ENCODE peak calls at places on chromosomes 7 and 10, in eight cellular contexts. S is Peyer's patch, Q is upper lobe of left lung, U is MM.1S, W is astrocyte, F is upper lobe of right lung, H is psoas muscle, O is Panc1. E is an unnamed sample. For H3K9me3, the result is how much of the 10 kb centered on the place peaks cover.

GRCh38 chr7:134593530-134594392 is 44.9 kb downstream of the AKR1B15 start:
- DNase-seq in W (peak), U (no peak), Q (no peak), O (no peak), F (no peak), S (no peak), H (peak), E (no peak)

GRCh38 chr10:132648072-132648855 is 110.7 kb downstream of the INPP5A start:
- DNase-seq in U (no peak), Q (no peak), F (peak), W (no peak), S (no peak), O (no peak), H (no peak), E (no peak)

GRCh38 chr10:16984242-16984641 is 145.4 kb downstream of the CUBN start:
- DNase-seq in O (no peak), H (no peak), U (no peak), S (no peak), W (no peak), Q (no peak), F (no peak), E (no peak)

GRCh38 chr10:24209946-24210491 is 1.1 kb downstream of the KIAA1217 start:
- DNase-seq in F (no peak), Q (no peak), O (no peak), W (peak), S (no peak), U (peak), H (no peak), E (no peak)

GRCh38 chr10:110833941-110834621 is 37.6 kb upstream of the PDCD4 start:
- DNase-seq in U (no peak), Q (peak), H (no peak), S (no peak), F (no peak), W (no peak), O (no peak), E (no peak)

GRCh38 chr10:5531558-5532230 is 6.9 kb downstream of the CALML3 start:
- DNase-seq in F (peak), O (no peak), H (peak), Q (no peak), S (no peak), W (no peak), U (no peak), E (no peak)

GRCh38 chr7:116265881-116266280 is 55.5 kb downstream of the TES start:
- DNase-seq in S (no peak), H (no peak), Q (no peak), F (no peak), U (no peak), W (no peak), O (no peak), E (no peak)

GRCh38 chr10:101835406-101835805 is 8.2 kb downstream of the KCNIP2 start:
- DNase-seq in O (no peak), H (no peak), U (no peak), Q (no peak), F (peak), W (no peak), S (no peak), E (no peak)

GRCh38 chr7:113026941-113027340 is 59.7 kb downstream of the GPR85 start:
- DNase-seq in F (no peak), H (no peak), W (peak), U (no peak), O (no peak), Q (no peak), S (no peak), E (no peak)

GRCh38 chr10:20551761-20552160 is 345.4 kb downstream of the NEBL start:
- DNase-seq in U (no peak), O (no peak), H (no peak), F (no peak), Q (no peak), S (no peak), W (no peak), E (no peak)

GRCh38 chr7:138282997-138283396 is 177.1 kb upstream of the TRIM24 start:
- DNase-seq in S (no peak), W (no peak), O (no peak), H (no peak), U (no peak), Q (no peak), F (no peak), E (no peak)

GRCh38 chr7:157997080-157997440 is 590.6 kb downstream of the PTPRN2 start:
- DNase-seq in H (no peak), F (no peak), W (no peak), S (no peak), U (no peak), O (no peak), Q (no peak), E (no peak)

GRCh38 chr10:17217661-17218306 is 10.3 kb upstream of the VIM start:
- DNase-seq in S (no peak), O (no peak), Q (no peak), F (no peak), H (no peak), W (peak), U (no peak), E (no peak)

GRCh38 chr10:119246862-119247549 is 39.6 kb downstream of the GRK5 start:
- DNase-seq in S (no peak), H (peak), W (peak), Q (no peak), O (no peak), F (no peak), U (no peak), E (no peak)

GRCh38 chr7:96740130-96740529 is 30.5 kb upstream of the SEM1 start:
- DNase-seq in S (no peak), Q (no peak), O (no peak), H (no peak), U (no peak), F (no peak), W (no peak), E (no peak)

GRCh38 chr10:67875340-67876238 is 8.9 kb upstream of the SIRT1 start:
- DNase-seq in S (no peak), F (no peak), W (no peak), U (no peak), Q (no peak), H (no peak), O (no peak), E (no peak)

GRCh38 chr7:96669812-96670211 is 39.8 kb downstream of the SEM1 start:
- DNase-seq in F (no peak), Q (no peak), H (no peak), O (no peak), W (no peak), U (no peak), S (no peak), E (no peak)

DNA sequence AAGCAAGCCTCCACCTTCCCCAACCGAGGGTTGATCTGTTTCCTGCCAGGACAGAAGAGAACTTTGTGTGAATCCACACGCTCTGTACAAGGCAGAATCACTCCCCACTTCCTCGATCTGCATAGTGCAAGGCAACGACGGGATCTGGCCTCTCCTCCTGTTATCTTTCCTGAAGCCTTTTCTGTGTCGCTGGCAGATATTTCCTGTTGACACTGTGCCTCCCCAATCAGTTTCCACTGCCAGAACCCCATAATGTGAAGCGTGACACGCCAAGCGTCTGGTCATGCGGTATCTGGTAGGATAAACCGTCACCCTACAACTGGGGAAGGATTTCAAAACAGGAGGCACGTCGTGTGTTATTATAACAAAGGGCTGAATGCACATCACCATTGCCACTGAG is 57.2 kb downstream of the FAM171A1 start:
- DNase-seq in H (no peak), S (no peak), F (no peak), Q (no peak), W (no peak), U (no peak), O (no peak), E (no peak)
- H3K27ac ChIP-seq in H (no peak), S (peak), F (peak), Q (no peak), W (no peak), U (no peak), O (no peak), E (no peak)

DNA sequence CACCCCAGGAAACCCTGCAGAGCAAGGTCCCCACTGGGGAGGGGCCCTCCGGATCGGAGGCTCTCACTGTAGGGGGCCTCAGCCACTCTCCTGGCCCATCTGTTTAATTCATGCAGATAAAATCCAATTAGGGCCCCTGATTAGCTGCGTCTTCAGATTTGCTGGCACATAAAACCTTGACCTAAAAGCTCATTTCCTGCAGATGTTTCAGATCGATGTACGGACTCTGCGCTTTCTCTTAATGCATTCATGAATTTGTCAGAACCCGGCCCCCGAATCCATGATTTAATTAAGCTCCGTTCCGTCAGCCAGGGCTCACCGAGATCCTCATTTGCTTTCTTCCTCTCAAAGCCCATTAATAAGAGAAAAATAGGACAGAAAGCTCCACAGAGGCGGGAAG is 40.0 kb upstream of the FOXL3 start:
- DNase-seq in U (no peak), F (no peak), H (no peak), O (no peak), W (no peak), S (no peak), Q (no peak), E (no peak)
- H3K9me3 ChIP-seq in U (under half), F (under half), H (under half), O (under half), W (under half), S (under half), Q (under half), E (under half)

GRCh38 chr7:21430575-21430954 is 2.7 kb downstream of the SP4 start:
- DNase-seq in Q (no peak), S (no peak), H (no peak), F (no peak), U (no peak), O (no peak), W (no peak), E (no peak)

GRCh38 chr7:21427861-21428641 is at the start of gene SP4:
- DNase-seq in H (peak), W (peak), F (peak), Q (peak), S (peak), U (peak), O (peak), E (peak)

GRCh38 chr7:21428642-21428941 is 709 bp downstream of the SP4 start:
- DNase-seq in Q (peak), S (no peak), U (no peak), H (no peak), W (no peak), F (no peak), O (no peak), E (no peak)

GRCh38 chr7:21429786-21430574 is 2.1 kb downstream of the SP4 start:
- DNase-seq in Q (no peak), F (no peak), W (no peak), O (no peak), U (no peak), S (no peak), H (no peak), E (no peak)

GRCh38 chr7:21429021-21429420 is 1.1 kb downstream of the SP4 start:
- DNase-seq in F (no peak), S (no peak), U (no peak), W (no peak), O (no peak), H (no peak), Q (no peak), E (no peak)
- H3K27ac ChIP-seq in F (peak), S (no peak), U (no peak), W (no peak), O (peak), H (peak), Q (peak), E (peak)

GRCh38 chr7:64606385-64606784 is 43.5 kb upstream of the ZNF680 start:
- DNase-seq in F (no peak), U (no peak), O (no peak), Q (no peak), H (no peak), S (no peak), W (no peak), E (no peak)
- H3K9me3 ChIP-seq in F (under half), U (under half), O (under half), Q (under half), H (under half), S (under half), W (under half), E (under half)

GRCh38 chr10:27225642-27226257 is 14.8 kb downstream of the ACBD5 start:
- DNase-seq in F (no peak), Q (no peak), U (no peak), O (no peak), H (no peak), W (no peak), S (no peak), E (no peak)
- H3K27ac ChIP-seq in F (no peak), Q (no peak), U (no peak), O (no peak), H (no peak), W (no peak), S (no peak), E (no peak)

GRCh38 chr7:56538541-56539429 is 422.6 kb upstream of the NUPR2 start:
- DNase-seq in U (no peak), W (no peak), H (no peak), S (no peak), Q (peak), O (no peak), F (no peak), E (no peak)
- H3K9me3 ChIP-seq in U (under half), W (under half), H (under half), S (under half), Q (half or more), O (under half), F (under half), E (under half)

GRCh38 chr7:74183142-74183541 is 9.0 kb downstream of the EIF4H start:
- DNase-seq in O (no peak), H (no peak), W (no peak), S (no peak), F (no peak), Q (no peak), U (no peak), E (no peak)

GRCh38 chr7:74183653-74184450 is 9.7 kb downstream of the EIF4H start:
- DNase-seq in U (no peak), W (no peak), O (no peak), Q (no peak), F (no peak), S (no peak), H (no peak), E (no peak)

GRCh38 chr7:74185016-74185415 is 10.9 kb downstream of the EIF4H start:
- DNase-seq in Q (no peak), H (no peak), S (no peak), U (no peak), O (no peak), W (no peak), F (no peak), E (no peak)

GRCh38 chr7:74187915-74188675 is 13.9 kb downstream of the EIF4H start:
- DNase-seq in H (no peak), Q (no peak), W (no peak), O (no peak), U (no peak), F (peak), S (no peak), E (no peak)

GRCh38 chr7:74185636-74186035 is 11.5 kb downstream of the EIF4H start:
- DNase-seq in U (no peak), F (no peak), O (no peak), H (no peak), S (no peak), W (no peak), Q (no peak), E (no peak)
- H3K27ac ChIP-seq in U (no peak), F (no peak), O (no peak), H (peak), S (no peak), W (no peak), Q (no peak), E (peak)

DNA sequence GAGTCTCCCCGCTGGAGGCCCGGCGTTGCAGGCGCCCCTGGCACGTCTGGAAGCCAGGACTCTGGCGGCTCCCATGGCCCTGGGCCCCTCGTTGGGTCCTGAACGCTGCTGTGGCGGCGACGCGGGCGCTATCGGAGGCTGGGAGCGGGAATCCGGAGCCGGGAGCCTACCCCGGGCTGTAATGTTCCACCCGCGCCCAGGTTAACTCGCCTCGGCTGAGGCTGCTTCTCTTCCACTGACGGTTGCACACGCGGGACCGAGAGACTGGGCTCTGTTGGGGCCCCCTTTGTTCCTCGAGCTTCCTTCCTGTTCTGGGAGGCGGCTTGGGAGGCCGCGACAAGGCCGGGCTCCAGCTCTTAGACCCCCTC is 1.3 kb upstream of the HOXA5 start:
- DNase-seq in W (no peak), U (no peak), H (peak), Q (peak), S (peak), F (no peak), O (no peak), E (no peak)
- H3K9me3 ChIP-seq in W (under half), U (under half), H (under half), Q (under half), S (under half), F (under half), O (under half), E (under half)